ENCODE peak calls at places on chromosomes 4 and X, in eight cellular contexts. T is H1; Q is CD8-positive, alpha-beta T cell; S is heart right ventricle; C is neural crest cell; H is progenitor cell of endocrine pancreas; K is body of pancreas; R is fibroblast of mammary gland. M is an unnamed sample.

GRCh38 chr4:150859435-150859834 is 155.6 kb downstream of the LRBA start:
- DNase-seq in C (no peak), H (no peak), K (no peak), Q (no peak), R (no peak), S (no peak), T (no peak), M (no peak)

GRCh38 chrX:68343551-68343950 is 89.7 kb downstream of the OPHN1 start:
- DNase-seq in T (no peak), R (no peak), S (no peak), C (no peak), K (no peak), H (no peak), Q (no peak), M (no peak)

GRCh38 chr4:26721685-26722084 is 137.8 kb downstream of the TBC1D19 start:
- DNase-seq in C (no peak), T (no peak), H (no peak), S (no peak), R (no peak), K (no peak), Q (no peak), M (no peak)

GRCh38 chr4:24514808-24515207 is 69.5 kb downstream of the DHX15 start:
- DNase-seq in C (no peak), Q (no peak), S (no peak), H (no peak), R (no peak), T (no peak), K (no peak), M (no peak)

GRCh38 chr4:168388890-168389289 is 70.3 kb upstream of the DDX60 start:
- DNase-seq in T (no peak), S (no peak), K (no peak), R (peak), H (no peak), Q (no peak), C (no peak), M (no peak)

GRCh38 chr4:80425701-80426100 is 90.2 kb downstream of the CFAP299 start:
- DNase-seq in S (no peak), C (no peak), H (no peak), Q (no peak), K (no peak), R (no peak), T (no peak), M (no peak)

GRCh38 chr4:56821394-56822263 is at the start of gene SPINK2:
- DNase-seq in T (peak), Q (peak), C (peak), H (peak), K (peak), R (no peak), S (no peak), M (peak)

GRCh38 chrX:7088968-7089615 is 58.4 kb upstream of the STS start:
- DNase-seq in K (no peak), C (no peak), Q (peak), T (no peak), S (no peak), H (peak), R (no peak), M (peak)

GRCh38 chr4:18075823-18076433 is 54.4 kb upstream of the LCORL start:
- DNase-seq in H (no peak), R (peak), K (peak), C (no peak), Q (no peak), S (peak), T (peak), M (no peak)

GRCh38 chr4:16914208-16914607 is 15.8 kb upstream of the LDB2 start:
- DNase-seq in K (no peak), C (no peak), T (no peak), S (no peak), Q (no peak), R (peak), H (no peak), M (peak)

GRCh38 chr4:20248155-20248558 is 3.5 kb upstream of the SLIT2 start:
- DNase-seq in R (peak), Q (no peak), H (no peak), C (no peak), T (no peak), S (no peak), K (no peak), M (peak)

GRCh38 chr4:185833055-185833598 is 21.1 kb upstream of the SORBS2 start:
- DNase-seq in C (no peak), T (no peak), S (no peak), Q (no peak), K (peak), R (no peak), H (no peak), M (peak)

GRCh38 chrX:115642304-115642703 is 81.3 kb downstream of the PLS3 start:
- DNase-seq in C (no peak), Q (no peak), R (no peak), S (no peak), H (no peak), T (no peak), K (no peak), M (no peak)

GRCh38 chr4:145333786-145334185 is 147.9 kb upstream of the SMAD1 start:
- DNase-seq in C (no peak), H (no peak), Q (no peak), R (no peak), S (no peak), K (peak), T (no peak), M (peak)

GRCh38 chrX:42459735-42460134 is 318.2 kb downstream of the PPP1R2C start:
- DNase-seq in S (no peak), K (no peak), H (no peak), R (no peak), C (no peak), T (no peak), Q (no peak), M (no peak)

GRCh38 chrX:22165732-22166457 is 106.8 kb upstream of the CBLL2 start:
- DNase-seq in K (no peak), R (peak), S (no peak), T (no peak), H (no peak), Q (no peak), C (no peak), M (no peak)

GRCh38 chr4:184514121-184514988 is 40.0 kb upstream of the IRF2 start:
- DNase-seq in H (no peak), R (peak), Q (no peak), T (no peak), S (peak), K (peak), C (no peak), M (peak)

GRCh38 chrX:25206761-25207160 is 191.0 kb upstream of the ARX start:
- DNase-seq in T (no peak), S (no peak), C (no peak), Q (no peak), K (no peak), R (no peak), H (no peak), M (no peak)

GRCh38 chrX:102976290-102976689 is 39.2 kb downstream of the RAB40AL start:
- DNase-seq in K (no peak), T (no peak), R (peak), H (no peak), Q (no peak), C (no peak), S (no peak), M (no peak)

GRCh38 chr4:161254375-161254774 is 909.4 kb downstream of the FSTL5 start:
- DNase-seq in C (no peak), Q (no peak), H (no peak), S (no peak), T (no peak), K (no peak), R (no peak), M (no peak)

GRCh38 chr4:161260819-161261218 is 903.0 kb downstream of the FSTL5 start:
- DNase-seq in Q (no peak), R (no peak), C (no peak), T (no peak), H (no peak), K (no peak), S (no peak), M (no peak)

GRCh38 chr4:161256172-161256571 is 907.6 kb downstream of the FSTL5 start:
- DNase-seq in C (no peak), S (no peak), Q (no peak), K (no peak), T (no peak), R (peak), H (no peak), M (no peak)

GRCh38 chr4:161252520-161253141 is 911.2 kb downstream of the FSTL5 start:
- DNase-seq in Q (no peak), T (no peak), R (peak), H (no peak), K (peak), C (no peak), S (no peak), M (peak)

GRCh38 chr4:161256716-161257115 is 907.1 kb downstream of the FSTL5 start:
- DNase-seq in R (no peak), Q (no peak), S (no peak), C (no peak), T (no peak), H (no peak), K (no peak), M (no peak)
- TF ChIP-seq CTCF in R (no peak), Q (no peak), S (no peak), C (peak), T (peak), H (no peak), K (no peak), M (no peak)

DNA sequence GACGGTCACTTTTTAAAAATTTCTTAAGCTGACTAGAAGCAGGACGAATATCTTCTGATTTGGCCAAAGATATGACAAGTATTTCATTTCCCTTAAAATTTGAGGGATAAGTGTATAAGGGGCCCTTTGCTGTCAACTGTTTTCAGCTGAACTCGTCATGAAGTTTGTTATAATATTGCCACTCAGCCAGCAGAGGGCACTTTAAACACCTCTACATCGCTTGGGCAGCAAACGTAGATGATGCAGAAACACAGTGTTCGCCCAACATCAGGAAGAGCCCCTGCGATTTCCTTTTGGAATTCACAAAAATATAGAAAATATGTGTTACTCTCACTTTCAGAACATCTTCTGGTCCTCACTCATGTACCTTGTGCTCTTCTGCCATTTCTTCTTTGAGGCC is 435.7 kb upstream of the FMR1 start:
- DNase-seq in R (peak), K (peak), H (no peak), S (peak), T (no peak), Q (no peak), C (peak), M (peak)
- TF ChIP-seq CTCF in R (no peak), K (peak), H (peak), S (no peak), T (peak), Q (no peak), C (peak), M (no peak)

GRCh38 chr4:141041021-141041476 is 92.2 kb downstream of the RNF150 start:
- DNase-seq in C (no peak), Q (no peak), R (no peak), S (no peak), K (no peak), T (no peak), H (no peak), M (no peak)
- TF ChIP-seq CTCF in C (no peak), Q (no peak), R (no peak), S (no peak), K (no peak), T (no peak), H (no peak), M (no peak)

GRCh38 chrX:148573119-148573518 is 72.7 kb downstream of the AFF2 start:
- DNase-seq in T (no peak), H (no peak), S (no peak), K (no peak), Q (no peak), C (no peak), R (no peak), M (no peak)
- TF ChIP-seq CTCF in T (peak), H (no peak), S (no peak), K (no peak), Q (no peak), C (no peak), R (no peak), M (no peak)

GRCh38 chr4:83328486-83328885 is 6.2 kb downstream of the HPSE start:
- DNase-seq in T (no peak), S (no peak), Q (no peak), K (no peak), H (no peak), C (no peak), R (no peak), M (no peak)
- TF ChIP-seq CTCF in T (peak), S (no peak), Q (no peak), K (no peak), H (no peak), C (peak), R (no peak), M (no peak)

GRCh38 chrX:133440081-133440796 is 24.9 kb upstream of the GPC4 start:
- DNase-seq in S (no peak), H (no peak), K (no peak), T (no peak), Q (no peak), C (no peak), R (no peak), M (no peak)
- TF ChIP-seq CTCF in S (no peak), H (no peak), K (no peak), T (no peak), Q (no peak), C (no peak), R (no peak), M (no peak)

DNA sequence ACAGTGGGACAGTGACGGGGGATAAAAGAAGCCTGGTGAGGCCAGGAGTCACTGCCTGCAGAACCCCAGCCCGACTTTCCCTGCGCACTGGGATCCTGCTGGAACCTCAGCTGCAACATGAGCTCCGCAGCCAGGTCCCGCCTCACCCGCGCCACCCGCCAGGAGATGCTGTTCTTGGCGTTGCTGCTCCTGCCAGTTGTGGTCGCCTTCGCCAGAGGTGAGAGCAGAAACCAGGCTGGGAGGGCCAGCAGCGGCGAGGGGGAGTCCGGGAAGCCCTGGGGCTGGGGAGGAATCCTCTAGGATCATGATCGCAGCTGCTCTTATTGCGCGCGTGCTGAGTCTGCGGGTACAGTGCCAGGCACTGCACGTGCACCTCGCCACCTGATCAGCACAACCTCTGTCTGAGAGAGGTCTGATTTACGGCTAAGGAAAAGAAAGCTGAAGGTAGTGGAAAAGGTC is at the start of gene PF4V1:
- DNase-seq in S (no peak), T (no peak), R (peak), Q (no peak), H (peak), C (no peak), K (peak), M (no peak)
- TF ChIP-seq CTCF in S (no peak), T (no peak), R (peak), Q (no peak), H (peak), C (no peak), K (peak), M (no peak)

DNA sequence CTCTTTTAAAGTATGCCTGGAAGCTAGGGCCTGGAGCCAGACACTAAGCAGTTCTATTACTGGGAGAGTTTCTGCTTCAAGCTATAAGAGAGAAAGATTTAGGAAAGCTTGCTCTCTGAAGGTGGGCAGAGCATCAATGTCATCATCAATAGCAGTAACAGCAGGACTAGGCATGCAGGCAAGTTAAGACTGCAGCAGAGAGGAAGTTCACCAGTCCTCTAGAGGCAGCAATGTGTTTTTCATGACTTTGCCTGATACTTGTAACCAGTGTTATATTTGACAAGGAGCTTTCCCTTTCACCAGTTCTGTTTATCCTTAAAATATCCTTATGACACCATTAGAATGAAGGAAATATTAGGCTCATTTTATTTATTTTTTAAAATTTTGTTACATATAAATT is 237.9 kb downstream of the KCTD8 start:
- DNase-seq in Q (no peak), C (no peak), H (no peak), T (no peak), K (no peak), S (no peak), R (no peak), M (no peak)
- TF ChIP-seq CTCF in Q (no peak), C (peak), H (peak), T (peak), K (no peak), S (no peak), R (no peak), M (no peak)